ENCODE peak calls at places on chromosome 20, in six cellular contexts. D is COR-L47; K is AML-193; B is endodermal cell; A is activated CD4-positive, CD25-positive, alpha-beta regulatory T cell treated with anti-CD3 and anti-CD28 coated beads, Interleukin-2, amount 50 U/mL, for 72 hours; E is activated B cell treated with CpG ODN at 0.5 μM for 24 hours. S is an unnamed sample.

GRCh38 chr20:63858393-63859165 is 2.7 kb upstream of the ABHD16B start:
- DNase-seq in B (peak; percentile 79), E (no peak), D (peak; percentile 15), K (no peak), A (no peak), S (no peak)

GRCh38 chr20:10893331-10893730 is 219.5 kb upstream of the JAG1 start:
- DNase-seq in D (no peak), K (no peak), A (no peak), B (no peak), E (no peak), S (no peak)

GRCh38 chr20:45833030-45833882 is at the start of gene SNX21:
- DNase-seq in E (peak; percentile 50), D (no peak), A (no peak), K (peak; percentile 55), B (peak; percentile 94), S (peak; percentile 78)

GRCh38 chr20:46246527-46246926 is 61.8 kb downstream of the CDH22 start:
- DNase-seq in B (no peak), E (no peak), A (no peak), K (no peak), D (no peak), S (peak; percentile 47)

GRCh38 chr20:10408427-10408826 is 25.6 kb downstream of the MKKS start:
- DNase-seq in D (no peak), K (no peak), A (no peak), B (no peak), E (no peak), S (no peak)

GRCh38 chr20:8943638-8944037 is 125.2 kb upstream of the PLCB4 start:
- DNase-seq in B (no peak), D (no peak), E (no peak), A (no peak), K (no peak), S (no peak)

GRCh38 chr20:48489656-48490055 is 338.1 kb downstream of the PREX1 start:
- DNase-seq in K (no peak), D (peak; percentile 6), A (no peak), E (no peak), B (no peak), S (no peak)

GRCh38 chr20:38730989-38731737 is 6.9 kb downstream of the SLC32A1 start:
- DNase-seq in A (peak; percentile 87), E (peak; percentile 68), B (peak; percentile 97), K (no peak), D (peak; percentile 61), S (peak; percentile 61)

GRCh38 chr20:62726276-62726675 is 17.6 kb downstream of the NTSR1 start:
- DNase-seq in D (no peak), K (no peak), B (no peak), A (no peak), E (no peak), S (no peak)

GRCh38 chr20:23195635-23196034 is 109.5 kb upstream of the CD93 start:
- DNase-seq in E (no peak), A (no peak), K (peak; percentile 76), B (no peak), D (no peak), S (no peak)

GRCh38 chr20:51828762-51829161 is 26.4 kb upstream of the SALL4 start:
- DNase-seq in D (no peak), B (peak; percentile 82), A (no peak), E (no peak), K (no peak), S (no peak)

GRCh38 chr20:64069614-64070243 is 6.7 kb downstream of the TCEA2 start:
- DNase-seq in K (no peak), A (no peak), B (peak; percentile 89), E (no peak), D (no peak), S (peak; percentile 81)

GRCh38 chr20:5056801-5057599 is 55.7 kb upstream of the SLC23A2 start:
- DNase-seq in D (no peak), A (peak; percentile 60), B (peak; percentile 73), E (peak; percentile 20), K (peak; percentile 91), S (peak; percentile 81)

GRCh38 chr20:1800777-1801176 is 94.4 kb upstream of the SIRPA start:
- DNase-seq in D (no peak), K (peak; percentile 47), B (no peak), E (no peak), A (no peak), S (no peak)

GRCh38 chr20:63846128-63846771 is 15.0 kb upstream of the ABHD16B start:
- DNase-seq in E (no peak), B (peak; percentile 91), A (no peak), D (no peak), K (no peak), S (peak; percentile 80)

GRCh38 chr20:44031001-44031574 is 116.4 kb downstream of the TOX2 start:
- DNase-seq in B (no peak), K (no peak), A (no peak), D (no peak), E (no peak), S (no peak)

GRCh38 chr20:7926767-7927166 is 13.5 kb downstream of the HAO1 start:
- DNase-seq in K (peak; percentile 11), A (no peak), D (no peak), B (no peak), E (no peak), S (no peak)

GRCh38 chr20:57697540-57697939 is 12.3 kb downstream of the PMEPA1 start:
- DNase-seq in A (no peak), E (no peak), D (no peak), K (no peak), B (no peak), S (no peak)

GRCh38 chr20:50868509-50869495 is 62.4 kb downstream of the ADNP start:
- DNase-seq in D (no peak), B (no peak), A (no peak), E (no peak), K (no peak), S (no peak)

GRCh38 chr20:59743767-59744485 is 139.6 kb downstream of the PHACTR3 start:
- DNase-seq in E (no peak), A (no peak), K (no peak), D (no peak), B (peak; percentile 87), S (peak; percentile 53)

GRCh38 chr20:38197217-38198008 is 32.3 kb upstream of the TGM2 start:
- DNase-seq in D (no peak), K (no peak), E (no peak), A (no peak), B (peak; percentile 27), S (no peak)